ENCODE peak calls at places on chromosomes 3 and 15, in five cellular contexts. E is heart right ventricle; M is kidney; L is effector memory CD4-positive, alpha-beta T cell; X is psoas muscle. R is an unnamed sample.

GRCh38 chr3:184639351-184639750 is 72.5 kb downstream of the MAGEF1 start:
- DNase-seq in L (no peak), X (no peak), E (no peak), M (no peak), R (no peak)

GRCh38 chr15:85539491-85539890 is 159.1 kb downstream of the AKAP13 start:
- DNase-seq in X (no peak), M (no peak), L (no peak), E (no peak), R (no peak)

GRCh38 chr3:193060738-193061137 is 143.1 kb upstream of the MB21D2 start:
- DNase-seq in X (no peak), L (no peak), E (no peak), M (no peak), R (no peak)

GRCh38 chr3:124730920-124731297 is 657 bp downstream of the UMPS start:
- DNase-seq in M (no peak), L (no peak), E (no peak), X (no peak), R (no peak)

GRCh38 chr3:145903472-145904013 is 257.4 kb downstream of the PLOD2 start:
- DNase-seq in L (no peak), X (no peak), M (peak), E (no peak), R (no peak)

GRCh38 chr3:89032331-89033063 is 74.9 kb upstream of the EPHA3 start:
- DNase-seq in E (no peak), L (no peak), X (no peak), M (no peak), R (no peak)

GRCh38 chr3:42518800-42519567 is 16.5 kb downstream of the VIPR1 start:
- DNase-seq in L (peak), M (peak), X (no peak), E (no peak), R (peak)

GRCh38 chr3:94961423-94962100 is 898.7 kb downstream of the NSUN3 start:
- DNase-seq in L (no peak), X (no peak), M (no peak), E (no peak), R (no peak)

GRCh38 chr15:26087395-26087794 is 224.3 kb upstream of the ATP10A start:
- DNase-seq in X (no peak), E (no peak), L (no peak), M (no peak), R (no peak)

GRCh38 chr3:41450416-41451231 is 251.3 kb downstream of the CTNNB1 start:
- DNase-seq in E (no peak), X (no peak), L (no peak), M (no peak), R (no peak)

GRCh38 chr3:86937306-86937791 is 53.6 kb downstream of the VGLL3 start:
- DNase-seq in X (no peak), M (no peak), E (peak), L (no peak), R (no peak)

GRCh38 chr3:193912621-193913178 is 223.2 kb upstream of the HES1 start:
- DNase-seq in M (no peak), L (no peak), X (no peak), E (no peak), R (no peak)

GRCh38 chr3:112817271-112817670 is 29.4 kb downstream of the CD200R1L start:
- DNase-seq in E (no peak), M (no peak), X (no peak), L (no peak), R (no peak)

GRCh38 chr15:58981808-58982475 is 5.5 kb upstream of the RNF111 start:
- DNase-seq in X (no peak), M (no peak), E (no peak), L (no peak), R (no peak)

GRCh38 chr3:27078246-27078913 is 290.8 kb downstream of the NEK10 start:
- DNase-seq in M (no peak), L (no peak), X (no peak), E (no peak), R (no peak)

GRCh38 chr3:39211332-39212130 is 19.1 kb upstream of the XIRP1 start:
- DNase-seq in M (no peak), L (no peak), E (no peak), X (no peak), R (no peak)

GRCh38 chr15:29131336-29132109 is 138.1 kb downstream of the NSMCE3 start:
- DNase-seq in M (peak), L (no peak), X (no peak), E (no peak), R (no peak)

GRCh38 chr15:85489773-85490493 is 109.5 kb downstream of the AKAP13 start:
- DNase-seq in E (no peak), M (no peak), L (no peak), X (no peak), R (no peak)

GRCh38 chr15:69997701-69998273 is 99.9 kb downstream of the TLE3 start:
- DNase-seq in E (peak), L (no peak), X (peak), M (peak), R (peak)

GRCh38 chr3:15654096-15654495 is 52.6 kb downstream of the BTD start:
- DNase-seq in E (no peak), M (no peak), L (no peak), X (no peak), R (no peak)

GRCh38 chr15:76328962-76329361 is 7.6 kb upstream of the ISL2 start:
- DNase-seq in L (no peak), M (no peak), E (no peak), X (no peak), R (no peak)

GRCh38 chr15:90049666-90050604 is 48.8 kb downstream of the ZNF710 start:
- DNase-seq in L (no peak), M (peak), E (no peak), X (peak), R (no peak)

GRCh38 chr3:111972891-111973290 is 5.9 kb upstream of the ABHD10 start:
- DNase-seq in E (no peak), M (no peak), X (no peak), L (no peak), R (no peak)

GRCh38 chr3:16658933-16659793 is 53.9 kb upstream of the DAZL start:
- DNase-seq in L (no peak), M (no peak), E (no peak), X (no peak), R (no peak)

GRCh38 chr3:64728428-64728827 is 40.6 kb upstream of the ADAMTS9 start:
- DNase-seq in M (no peak), X (peak), E (peak), L (no peak), R (no peak)

GRCh38 chr3:71243230-71243629 is 340.3 kb downstream of the FOXP1 start:
- DNase-seq in E (no peak), L (no peak), M (no peak), X (no peak), R (no peak)

GRCh38 chr3:119677641-119677934 is 382 bp upstream of the COX17 start:
- DNase-seq in X (no peak), M (no peak), E (no peak), L (no peak), R (no peak)

GRCh38 chr3:119676020-119676419 is 1.2 kb downstream of the COX17 start:
- DNase-seq in L (no peak), M (no peak), X (no peak), E (no peak), R (no peak)

GRCh38 chr3:119679874-119680273 is 2.7 kb upstream of the COX17 start:
- DNase-seq in X (no peak), E (no peak), L (no peak), M (no peak), R (no peak)

GRCh38 chr3:119675188-119675874 is 1.9 kb downstream of the COX17 start:
- DNase-seq in E (no peak), M (no peak), X (no peak), L (no peak), R (no peak)

GRCh38 chr3:119676771-119677640 is at the start of gene COX17:
- DNase-seq in M (peak), E (peak), X (peak), L (peak), R (peak)
- H3K27ac ChIP-seq in M (peak), E (peak), X (peak), L (peak), R (peak)

GRCh38 chr3:143525408-143525807 is 322.9 kb downstream of the SLC9A9 start:
- DNase-seq in M (no peak), X (no peak), L (no peak), E (no peak), R (no peak)

GRCh38 chr3:143526016-143526540 is 322.2 kb downstream of the SLC9A9 start:
- DNase-seq in E (no peak), L (no peak), M (no peak), X (no peak), R (no peak)

GRCh38 chr3:143531101-143531500 is 317.2 kb downstream of the SLC9A9 start:
- DNase-seq in M (no peak), L (no peak), E (no peak), X (no peak), R (no peak)

GRCh38 chr3:143529778-143530177 is 318.5 kb downstream of the SLC9A9 start:
- DNase-seq in M (no peak), X (no peak), L (no peak), E (no peak), R (no peak)

GRCh38 chr3:143529018-143529478 is 319.2 kb downstream of the SLC9A9 start:
- DNase-seq in M (no peak), L (no peak), X (peak), E (no peak), R (no peak)
- H3K27ac ChIP-seq in M (no peak), L (no peak), X (no peak), E (no peak), R (no peak)

GRCh38 chr15:24764375-24765171 is 89.0 kb downstream of the NPAP1 start:
- DNase-seq in M (no peak), X (no peak), L (no peak), E (no peak), R (no peak)

GRCh38 chr15:24761704-24762302 is 86.2 kb downstream of the NPAP1 start:
- DNase-seq in X (no peak), E (no peak), M (no peak), L (no peak), R (no peak)

GRCh38 chr15:24760066-24760465 is 84.5 kb downstream of the NPAP1 start:
- DNase-seq in E (no peak), L (no peak), X (no peak), M (no peak), R (no peak)

GRCh38 chr15:24766511-24767133 is 91.0 kb downstream of the NPAP1 start:
- DNase-seq in M (no peak), E (no peak), X (no peak), L (no peak), R (no peak)

DNA sequence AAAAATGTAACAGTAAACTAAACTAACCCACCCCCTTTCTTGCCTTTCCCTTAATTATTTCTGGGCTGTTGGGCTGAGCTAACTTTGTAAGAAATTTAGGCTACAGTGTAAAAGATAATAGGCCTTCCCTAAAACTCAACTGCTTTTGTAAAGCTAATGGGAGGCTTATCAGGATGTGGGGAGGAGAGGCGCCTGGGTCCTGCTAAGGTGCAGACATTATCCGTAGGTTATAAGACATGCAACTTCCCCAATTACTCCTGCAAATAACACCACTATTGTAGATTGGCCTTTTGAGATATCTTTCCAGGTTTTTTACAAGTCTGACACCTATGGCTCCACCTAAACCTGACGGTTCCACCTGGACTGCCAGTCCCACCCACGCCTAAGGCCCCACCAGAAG is 88.3 kb downstream of the NPAP1 start:
- DNase-seq in X (no peak), M (no peak), E (no peak), L (no peak), R (no peak)
- H3K27ac ChIP-seq in X (no peak), M (no peak), E (no peak), L (no peak), R (no peak)

GRCh38 chr3:127456471-127457093 is 134.0 kb downstream of the TPRA1 start:
- DNase-seq in M (peak), L (no peak), X (no peak), E (no peak), R (no peak)
- H3K27ac ChIP-seq in M (no peak), L (no peak), X (no peak), E (no peak), R (no peak)

GRCh38 chr3:8524656-8525399 is 23.2 kb downstream of the LMCD1 start:
- DNase-seq in E (no peak), X (no peak), M (no peak), L (no peak), R (no peak)

GRCh38 chr3:8525893-8526292 is 24.3 kb downstream of the LMCD1 start:
- DNase-seq in M (no peak), L (no peak), X (no peak), E (no peak), R (no peak)

GRCh38 chr3:8529738-8530525 is 28.3 kb downstream of the LMCD1 start:
- DNase-seq in L (no peak), X (no peak), E (no peak), M (no peak), R (no peak)

GRCh38 chr3:8532251-8532831 is 30.7 kb downstream of the LMCD1 start:
- DNase-seq in E (no peak), L (no peak), M (no peak), X (no peak), R (no peak)

DNA sequence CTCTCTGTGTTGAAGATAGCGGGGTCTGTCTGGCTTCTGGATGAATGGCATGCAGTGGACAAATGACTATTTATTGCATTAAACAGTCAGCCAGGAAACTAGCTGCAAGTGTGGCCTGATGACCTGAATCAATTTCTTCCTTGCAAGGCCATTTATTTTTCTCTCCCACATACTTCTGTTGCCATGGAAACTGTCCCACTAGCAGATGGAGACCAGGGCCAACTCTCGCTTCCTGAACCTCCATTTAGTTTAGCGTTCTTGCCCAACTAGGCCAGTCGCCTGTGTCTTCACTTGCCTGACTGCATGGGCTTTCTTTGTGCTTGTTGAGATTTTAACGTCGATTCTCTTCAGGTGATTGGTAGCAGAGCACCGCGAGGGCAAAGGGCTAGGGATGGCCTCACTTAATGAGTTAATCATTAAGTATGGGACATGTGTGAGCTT is 27.6 kb downstream of the LMCD1 start:
- DNase-seq in M (no peak), X (no peak), E (peak), L (no peak), R (no peak)
- H3K27ac ChIP-seq in M (no peak), X (peak), E (peak), L (no peak), R (peak)

GRCh38 chr3:72335458-72336050 is 512.7 kb downstream of the SHQ1 start:
- DNase-seq in L (no peak), E (no peak), X (no peak), M (no peak), R (no peak)

GRCh38 chr3:72337480-72337855 is 510.8 kb downstream of the SHQ1 start:
- DNase-seq in L (no peak), X (no peak), M (no peak), E (no peak), R (no peak)

GRCh38 chr3:72338082-72338941 is 509.9 kb downstream of the SHQ1 start:
- DNase-seq in L (no peak), X (no peak), E (no peak), M (no peak), R (no peak)

GRCh38 chr3:72336114-72336651 is 512.1 kb downstream of the SHQ1 start:
- DNase-seq in M (no peak), E (no peak), X (no peak), L (no peak), R (no peak)

DNA sequence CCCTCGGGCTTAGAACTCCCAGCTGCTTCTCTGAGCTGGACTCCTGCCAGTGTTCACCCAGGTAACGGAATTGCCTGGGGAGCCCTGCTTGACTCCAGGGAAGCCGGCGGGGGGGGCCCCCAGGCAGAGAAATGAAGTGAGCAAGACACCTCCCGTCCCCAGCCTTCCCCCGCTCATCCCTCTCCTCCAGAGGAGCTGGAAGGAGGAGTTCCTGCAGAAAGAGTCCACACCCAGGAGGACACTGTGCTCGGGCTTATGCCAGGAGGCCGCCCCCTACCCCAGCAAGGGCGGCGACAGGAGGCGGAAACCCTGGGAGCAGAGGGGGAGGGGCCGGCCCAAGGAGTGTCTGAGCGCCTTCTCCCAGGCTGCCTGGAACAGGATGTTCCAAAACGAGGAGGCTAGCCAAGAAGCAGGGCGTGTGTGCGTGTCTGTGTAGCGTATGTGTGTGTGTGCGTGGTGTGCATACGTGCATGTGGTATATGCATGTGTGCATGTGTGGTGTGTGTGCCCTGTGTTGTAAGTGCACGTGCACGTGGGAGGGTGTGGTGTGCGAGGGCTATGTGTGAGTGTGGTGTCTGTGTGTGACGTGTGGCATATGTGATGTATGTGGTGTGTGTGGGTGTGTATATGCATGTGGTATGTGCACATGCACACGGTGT is 511.3 kb downstream of the SHQ1 start:
- DNase-seq in M (peak), E (peak), X (peak), L (no peak), R (no peak)
- H3K27ac ChIP-seq in M (no peak), E (no peak), X (no peak), L (no peak), R (peak)

DNA sequence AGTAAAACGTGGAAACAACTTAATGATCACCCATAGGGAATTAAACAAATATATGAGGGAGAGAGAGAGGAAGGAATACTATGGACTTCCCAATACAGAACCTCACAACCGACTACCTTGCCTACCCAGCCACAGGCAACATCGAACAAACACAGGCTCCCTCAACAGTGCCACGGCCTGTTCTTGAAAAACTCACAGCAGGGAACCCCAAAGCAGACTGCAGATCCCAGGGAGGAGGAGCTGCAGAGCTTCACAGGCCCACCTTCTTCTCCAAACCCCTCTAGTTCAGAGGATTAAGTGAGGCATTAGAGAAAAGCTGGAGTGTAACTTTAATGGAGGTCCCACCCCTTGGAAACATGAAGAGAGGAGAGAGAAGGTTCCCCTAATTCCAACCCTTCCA is 110.2 kb downstream of the ST8SIA2 start:
- DNase-seq in L (no peak), E (no peak), X (no peak), M (no peak), R (no peak)
- H3K27ac ChIP-seq in L (no peak), E (no peak), X (no peak), M (no peak), R (no peak)

DNA sequence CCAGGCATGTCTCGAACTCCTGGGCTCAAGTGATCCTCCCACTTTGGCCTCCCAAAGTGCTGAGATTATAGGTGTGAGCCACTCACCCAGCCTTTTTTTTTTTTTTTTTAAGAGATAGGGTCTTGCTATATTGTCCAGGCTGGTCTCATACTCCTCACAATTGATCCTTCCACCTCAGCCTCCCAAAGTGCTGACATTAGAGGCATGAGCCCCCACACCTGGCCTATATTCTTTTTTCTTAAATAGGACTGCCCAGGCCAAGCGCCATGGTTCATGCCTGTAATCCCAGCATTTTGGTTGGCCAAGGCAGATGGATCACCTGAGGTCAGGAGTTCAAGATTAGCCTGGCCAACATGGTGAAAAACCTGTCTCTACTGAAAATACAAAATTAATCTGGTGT is 12.5 kb downstream of the NR1I2 start:
- DNase-seq in L (no peak), X (no peak), M (no peak), E (no peak), R (no peak)
- H3K27ac ChIP-seq in L (no peak), X (no peak), M (no peak), E (no peak), R (no peak)